ENCODE peak calls at places on chromosomes 7 and 10, in four cellular contexts. K is occipital lobe, N is NCI-H82, J is psoas muscle. R is an unnamed sample.

GRCh38 chr7:607938-608337 is 88.3 kb upstream of the PDGFA start:
- DNase-seq in N (no peak), K (no peak), J (no peak), R (no peak)

GRCh38 chr10:89342219-89342966 is 14.6 kb downstream of the IFIT3 start:
- DNase-seq in K (peak; percentile 86), N (no peak), J (peak; percentile 69), R (peak; percentile 76)

GRCh38 chr7:107103369-107103768 is 58.9 kb downstream of the PRKAR2B start:
- DNase-seq in N (no peak), J (no peak), K (no peak), R (peak; percentile 32)

GRCh38 chr7:89029864-89030263 is 234.3 kb upstream of the TEX47 start:
- DNase-seq in J (no peak), N (no peak), K (no peak), R (peak; percentile 71)

GRCh38 chr10:71009031-71009605 is 120.8 kb upstream of the PCBD1 start:
- DNase-seq in N (peak; percentile 87), J (no peak), K (no peak), R (no peak)

GRCh38 chr7:148747274-148747673 is 48.6 kb downstream of the CUL1 start:
- DNase-seq in N (peak; percentile 6), J (no peak), K (no peak), R (peak; percentile 15)

GRCh38 chr10:100515612-100516011 is 4.0 kb downstream of the SEC31B start:
- DNase-seq in J (no peak), N (no peak), K (no peak), R (no peak)

GRCh38 chr10:79241990-79242619 is 105.2 kb upstream of the PPIF start:
- DNase-seq in K (no peak), J (peak; percentile 83), N (peak; percentile 61), R (no peak)

GRCh38 chr7:82164813-82165212 is 278.8 kb downstream of the CACNA2D1 start:
- DNase-seq in K (no peak), J (no peak), N (peak; percentile 59), R (peak; percentile 22)

GRCh38 chr7:139739863-139740597 is 37.8 kb downstream of the HIPK2 start:
- DNase-seq in N (no peak), J (peak; percentile 60), K (peak; percentile 70), R (peak; percentile 29)

GRCh38 chr7:74066626-74067025 is 17.0 kb upstream of the LIMK1 start:
- DNase-seq in N (no peak), J (peak; percentile 40), K (no peak), R (no peak)

GRCh38 chr7:117750612-117751563 is 122.4 kb downstream of the CTTNBP2 start:
- DNase-seq in N (peak; percentile 36), J (no peak), K (no peak), R (peak; percentile 13)

GRCh38 chr10:85545874-85546273 is 820.7 kb downstream of the GRID1 start:
- DNase-seq in K (no peak), J (no peak), N (no peak), R (no peak)

GRCh38 chr7:116455009-116455408 is 44.5 kb upstream of the CAV2 start:
- DNase-seq in J (no peak), K (no peak), N (no peak), R (no peak)

GRCh38 chr7:107091306-107091705 is 46.8 kb downstream of the PRKAR2B start:
- DNase-seq in J (no peak), N (no peak), K (no peak), R (no peak)

GRCh38 chr10:91198781-91199180 is 21.7 kb upstream of the PCGF5 start:
- DNase-seq in K (no peak), N (no peak), J (no peak), R (no peak)